ENCODE peak calls at places on chromosomes 3 and 15, in nine cellular contexts. V, W, K, L, N, U, O, X and R are unnamed samples.

GRCh38 chr3:64011685-64012084 is 11.6 kb downstream of the PSMD6 start:
- DNase-seq in X (no peak), K (peak), O (no peak), V (no peak), U (no peak), N (peak), L (no peak), W (no peak), R (peak)

GRCh38 chr15:51947124-51947523 is 24.5 kb downstream of the LEO1 start:
- DNase-seq in U (no peak), N (no peak), X (no peak), O (no peak), V (no peak), K (peak), L (no peak), W (no peak), R (no peak)

GRCh38 chr3:46717447-46718231 is at the start of gene PRSS50:
- DNase-seq in O (no peak), L (no peak), V (peak), N (no peak), K (no peak), W (no peak), X (no peak), U (no peak), R (no peak)

GRCh38 chr3:10703875-10704274 is 112.2 kb upstream of the SLC6A11 start:
- DNase-seq in K (peak), W (no peak), O (no peak), X (no peak), V (no peak), N (no peak), L (peak), U (no peak), R (peak)

GRCh38 chr3:134473868-134474546 is 11.8 kb downstream of the ANAPC13 start:
- DNase-seq in W (peak), O (peak), N (peak), L (peak), K (peak), V (peak), X (peak), U (peak), R (peak)

GRCh38 chr3:186237915-186238314 is 124.1 kb downstream of the DGKG start:
- DNase-seq in V (no peak), N (no peak), L (no peak), K (no peak), U (no peak), X (no peak), O (no peak), W (no peak), R (no peak)

GRCh38 chr3:182937293-182938051 is 42.9 kb downstream of the DCUN1D1 start:
- DNase-seq in O (no peak), W (peak), X (no peak), N (no peak), V (no peak), U (no peak), K (peak), L (no peak), R (peak)

GRCh38 chr3:3200632-3201212 is 21.2 kb upstream of the CRBN start:
- DNase-seq in N (peak), X (peak), U (peak), L (peak), W (peak), V (no peak), K (peak), O (no peak), R (peak)

GRCh38 chr3:40677321-40677720 is 152.6 kb downstream of the ZNF621 start:
- DNase-seq in X (no peak), W (no peak), U (no peak), V (no peak), N (no peak), K (no peak), L (peak), O (no peak), R (no peak)

GRCh38 chr3:69747511-69748248 is 8.4 kb downstream of the MITF start:
- DNase-seq in W (no peak), K (no peak), V (no peak), X (no peak), U (no peak), N (peak), O (no peak), L (no peak), R (no peak)

GRCh38 chr3:117170112-117170511 is 460.5 kb downstream of the TUSC7 start:
- DNase-seq in W (no peak), U (no peak), L (no peak), O (no peak), X (no peak), N (no peak), K (no peak), V (no peak), R (no peak)

GRCh38 chr3:157544501-157545139 is 41.4 kb upstream of the VEPH1 start:
- DNase-seq in O (no peak), N (no peak), U (no peak), K (peak), V (no peak), W (no peak), X (no peak), L (no peak), R (no peak)

GRCh38 chr3:193730498-193730897 is 137.5 kb downstream of the OPA1 start:
- DNase-seq in V (no peak), U (no peak), X (no peak), W (no peak), O (no peak), L (no peak), N (no peak), K (no peak), R (no peak)

GRCh38 chr15:98899266-98900021 is 108.1 kb downstream of the PGPEP1L start:
- DNase-seq in V (no peak), O (no peak), L (no peak), K (peak), X (no peak), W (no peak), U (no peak), N (peak), R (no peak)

GRCh38 chr15:56913241-56913640 is 5.2 kb upstream of the TCF12 start:
- DNase-seq in N (no peak), U (no peak), O (no peak), W (no peak), V (no peak), X (no peak), K (peak), L (no peak), R (no peak)

GRCh38 chr3:167451282-167451681 is 22.6 kb downstream of the SERPINI2 start:
- DNase-seq in V (no peak), O (no peak), N (no peak), W (no peak), U (no peak), L (no peak), X (no peak), K (no peak), R (no peak)

GRCh38 chr15:85047271-85047948 is 65.8 kb downstream of the PDE8A start:
- DNase-seq in L (peak), K (peak), U (peak), O (no peak), V (no peak), N (peak), W (no peak), X (peak), R (peak)

GRCh38 chr3:89699229-89699628 is 591.8 kb downstream of the EPHA3 start:
- DNase-seq in O (no peak), U (no peak), K (no peak), X (no peak), W (peak), L (no peak), V (no peak), N (no peak), R (no peak)

GRCh38 chr3:172074578-172074977 is 35.2 kb downstream of the FNDC3B start:
- DNase-seq in K (no peak), V (no peak), N (no peak), O (no peak), L (no peak), U (no peak), W (no peak), X (no peak), R (no peak)

GRCh38 chr3:55571913-55572312 is 84.8 kb upstream of the WNT5A start:
- DNase-seq in X (peak), W (no peak), O (no peak), V (no peak), U (peak), L (no peak), K (no peak), N (peak), R (peak)

GRCh38 chr3:177835008-177835407 is 637.7 kb upstream of the TBL1XR1 start:
- DNase-seq in O (no peak), L (peak), U (no peak), V (no peak), N (peak), K (peak), W (no peak), X (no peak), R (peak)

GRCh38 chr3:53080612-53081205 is 34.8 kb upstream of the SFMBT1 start:
- DNase-seq in O (no peak), V (no peak), K (no peak), L (no peak), W (no peak), X (no peak), N (no peak), U (no peak), R (no peak)

GRCh38 chr15:76866716-76867321 is 38.3 kb downstream of the SCAPER start:
- DNase-seq in W (peak), L (peak), U (peak), O (no peak), N (peak), X (peak), V (no peak), K (peak), R (peak)